ENCODE peak calls at places on chromosomes 16 and 17, in six cellular contexts. F is HCT116, U is right lobe of liver, X is body of pancreas, C is NB4, J is IMR-90. M is an unnamed sample.

GRCh38 chr17:66177048-66177447 is 14.9 kb downstream of the CEP112 start:
- DNase-seq in U (peak; percentile 49), J (no peak), X (no peak), C (no peak), F (no peak), M (no peak)

GRCh38 chr16:15542261-15542660 is 100.7 kb downstream of the MARF1 start:
- DNase-seq in X (no peak), C (no peak), F (no peak), U (no peak), J (no peak), M (no peak)

GRCh38 chr17:155576-155975 is 18.2 kb downstream of the SCGB1C2 start:
- DNase-seq in C (no peak), X (no peak), F (no peak), U (peak; percentile 38), J (no peak), M (no peak)

GRCh38 chr17:78142113-78142861 is 3.9 kb upstream of the C17orf99 start:
- DNase-seq in C (no peak), J (peak; percentile 81), X (peak; percentile 63), F (peak; percentile 97), U (peak; percentile 43), M (no peak)

GRCh38 chr17:47708312-47708863 is 14.4 kb downstream of the TBKBP1 start:
- DNase-seq in C (no peak), X (no peak), F (no peak), J (no peak), U (no peak), M (no peak)

GRCh38 chr16:21953541-21953902 is 361 bp downstream of the UQCRC2 start:
- DNase-seq in F (no peak), U (no peak), C (no peak), J (no peak), X (no peak), M (peak; percentile 33)

GRCh38 chr17:17071531-17072360 is 29.5 kb downstream of the MPRIP start:
- DNase-seq in F (no peak), U (peak; percentile 37), C (peak; percentile 79), J (no peak), X (no peak), M (no peak)

GRCh38 chr17:73013816-73014663 is 78.4 kb downstream of the SLC39A11 start:
- DNase-seq in X (no peak), C (peak; percentile 34), J (peak; percentile 24), F (peak; percentile 73), U (no peak), M (no peak)

GRCh38 chr17:28524476-28525415 is 18.6 kb downstream of the FOXN1 start:
- DNase-seq in F (no peak), X (peak; percentile 51), J (peak; percentile 78), U (no peak), C (no peak), M (no peak)

GRCh38 chr17:30345527-30346075 is 11.7 kb upstream of the TMIGD1 start:
- DNase-seq in X (no peak), C (peak; percentile 75), F (no peak), J (no peak), U (no peak), M (no peak)

GRCh38 chr17:55607736-55608341 is 96.6 kb upstream of the SMIM36 start:
- DNase-seq in U (peak; percentile 54), C (no peak), J (peak; percentile 71), F (no peak), X (peak; percentile 19), M (no peak)

GRCh38 chr17:49914096-49914490 is 54.9 kb upstream of the DLX4 start:
- DNase-seq in U (no peak), X (no peak), C (no peak), J (no peak), F (no peak), M (no peak)

GRCh38 chr17:81037026-81037782 is 2.3 kb downstream of the BAIAP2 start:
- DNase-seq in X (peak; percentile 67), U (peak; percentile 92), F (no peak), J (no peak), C (no peak), M (no peak)

GRCh38 chr16:9033125-9033830 is 58.2 kb upstream of the HAPSTR1 start:
- DNase-seq in U (peak; percentile 52), X (peak; percentile 48), F (peak; percentile 74), C (peak; percentile 56), J (peak; percentile 71), M (no peak)

GRCh38 chr17:1201132-1201702 is 21.4 kb upstream of the ABR start:
- DNase-seq in J (no peak), U (no peak), F (no peak), X (no peak), C (no peak), M (no peak)

GRCh38 chr17:64236827-64237403 is 26.1 kb downstream of the TEX2 start:
- DNase-seq in F (peak; percentile 12), X (no peak), J (no peak), U (no peak), C (peak; percentile 18), M (no peak)

GRCh38 chr16:89113661-89114060 is 20.0 kb downstream of the ACSF3 start:
- DNase-seq in X (no peak), F (no peak), J (no peak), C (no peak), U (no peak), M (no peak)

GRCh38 chr17:7175363-7175733 is 3.8 kb downstream of the ASGR1 start:
- DNase-seq in U (no peak), J (no peak), X (no peak), C (no peak), F (no peak), M (no peak)

GRCh38 chr16:84635702-84636101 is 12.6 kb upstream of the KLHL36 start:
- DNase-seq in C (no peak), X (no peak), J (no peak), U (no peak), F (no peak), M (no peak)

GRCh38 chr17:12712941-12713340 is 47.3 kb downstream of the MYOCD start:
- DNase-seq in F (no peak), J (no peak), C (no peak), X (no peak), U (no peak), M (no peak)

GRCh38 chr17:2959371-2960130 is 103.9 kb downstream of the OR1D5 start:
- DNase-seq in U (peak; percentile 8), X (peak; percentile 10), F (no peak), J (no peak), C (no peak), M (no peak)

GRCh38 chr16:56657555-56658430 is at the start of gene MT1F:
- DNase-seq in U (peak; percentile 99), J (peak; percentile 28), X (peak; percentile 97), C (peak; percentile 90), F (peak; percentile 83), M (no peak)

GRCh38 chr17:50262001-50262794 is 12.1 kb upstream of the TMEM92 start:
- DNase-seq in J (no peak), U (no peak), F (no peak), C (no peak), X (no peak), M (peak; percentile 12)

GRCh38 chr17:76179496-76180467 is 38.7 kb upstream of the FOXJ1 start:
- DNase-seq in U (no peak), J (peak; percentile 50), X (no peak), C (peak; percentile 46), F (no peak), M (no peak)

DNA sequence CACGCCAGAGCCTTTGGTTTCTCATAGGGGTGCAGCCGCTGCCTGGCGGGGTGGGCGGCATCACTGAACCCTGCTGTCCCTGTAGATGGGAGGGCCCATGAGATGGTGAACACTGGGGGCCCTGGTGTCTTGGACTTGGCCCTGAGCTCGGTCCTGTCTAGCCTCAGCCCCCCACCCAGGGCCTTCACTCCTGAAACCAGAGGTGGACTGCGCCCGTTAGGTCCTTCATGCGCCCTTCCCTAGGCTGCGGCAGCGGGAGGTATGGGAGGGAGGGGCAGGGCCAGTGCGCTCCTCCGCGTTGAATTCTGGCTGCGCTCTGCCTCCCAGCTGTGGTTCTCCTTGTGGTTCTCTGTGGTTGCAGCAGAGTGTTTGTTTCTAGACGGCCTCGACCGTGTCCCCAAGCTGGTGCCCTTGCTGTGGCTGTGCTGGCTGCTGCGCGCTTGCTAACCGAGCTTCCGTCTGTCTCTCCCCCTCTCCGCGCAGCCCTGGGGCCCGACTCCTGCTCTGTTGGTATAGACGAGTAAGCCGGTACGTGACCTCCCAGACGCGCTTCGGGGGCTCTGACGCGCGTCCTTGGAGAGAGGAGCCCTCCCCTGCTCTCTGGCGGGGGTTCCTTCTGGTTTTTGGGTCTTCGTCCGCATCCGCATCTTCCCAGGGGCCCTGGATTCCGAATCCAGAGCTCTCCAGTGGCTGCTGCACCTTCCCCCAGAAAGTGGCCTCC is 7.4 kb upstream of the NUDT16L1 start:
- DNase-seq in U (peak; percentile 51), X (no peak), J (no peak), C (no peak), F (no peak), M (no peak)
- TF ChIP-seq POLR2A in U (no peak), X (no peak), J (no peak), C (no peak), F (no peak), M (no peak)

DNA sequence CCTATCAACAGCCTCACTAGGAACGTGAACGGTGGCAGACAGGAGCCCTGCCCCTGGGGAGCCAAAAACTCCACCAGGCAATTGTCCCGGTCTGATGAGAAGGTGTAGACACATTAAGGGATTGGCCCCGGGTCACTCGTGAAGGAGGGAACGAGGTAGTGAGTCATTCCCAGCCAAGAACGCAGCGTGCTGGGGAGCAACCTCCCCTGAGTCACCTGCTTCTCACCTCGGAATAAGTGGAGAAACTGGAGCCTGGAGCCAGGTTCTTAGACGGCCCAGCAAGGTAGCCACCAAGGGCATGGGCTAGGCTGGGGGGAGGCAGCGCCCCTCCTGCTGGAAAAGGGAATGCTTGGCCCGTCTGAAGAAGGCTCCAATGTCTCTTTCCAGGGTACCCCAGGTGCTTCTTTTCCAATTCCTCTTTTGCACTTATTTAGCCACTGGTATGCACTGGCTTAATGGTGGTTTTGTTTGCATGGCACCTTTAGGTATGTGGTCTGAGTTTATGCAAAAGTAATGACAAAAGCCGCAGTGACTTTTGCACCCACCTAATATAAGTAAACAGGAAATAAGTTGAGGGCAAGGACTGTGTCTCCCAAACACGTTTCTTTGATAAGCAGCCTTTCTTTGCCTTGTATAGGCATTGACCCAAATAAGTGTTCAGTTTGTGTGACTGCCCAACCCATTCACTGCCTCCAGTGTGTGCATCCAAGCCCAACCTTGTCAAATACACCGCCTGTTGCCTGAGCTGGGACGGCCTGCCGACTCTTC is 1.8 kb upstream of the HELZ start:
- DNase-seq in U (peak; percentile 60), J (peak; percentile 60), X (peak; percentile 42), C (peak; percentile 21), F (peak; percentile 91), M (peak; percentile 15)
- TF ChIP-seq POLR2A in U (peak; percentile 8), J (no peak), X (no peak), C (no peak), F (no peak), M (no peak)

GRCh38 chr16:54928421-54929089 is 2.1 kb upstream of the IRX5 start:
- DNase-seq in C (peak; percentile 86), X (peak; percentile 54), U (peak; percentile 61), F (no peak), J (no peak), M (no peak)
- TF ChIP-seq POLR2A in C (no peak), X (no peak), U (no peak), F (no peak), J (no peak), M (no peak)

GRCh38 chr17:19362293-19363113 is at the start of gene B9D1:
- DNase-seq in F (peak; percentile 87), J (peak; percentile 89), U (peak; percentile 97), C (peak; percentile 90), X (peak; percentile 96), M (peak; percentile 97)
- TF ChIP-seq POLR2A in F (peak; percentile 0), J (peak; percentile 64), U (no peak), C (no peak), X (peak; percentile 40), M (no peak)

M was measured in GM12892.